ENCODE peak calls at places on chromosomes 12 and 14, in six cellular contexts. R, P, B, K, Y and A are unnamed samples.

GRCh38 chr12:109393437-109394345 is 46.0 kb downstream of the MYO1H start:
- DNase-seq in R (peak; percentile 36), P (peak; percentile 2), B (no peak), K (peak; percentile 71), Y (peak; percentile 68), A (peak; percentile 53)

GRCh38 chr14:51079085-51079484 is 15.8 kb downstream of the TRIM9 start:
- DNase-seq in R (no peak), P (no peak), B (no peak), K (no peak), Y (no peak), A (no peak)

GRCh38 chr14:22296722-22297121 is 292.3 kb downstream of the DAD1 start:
- DNase-seq in R (no peak), P (no peak), B (no peak), K (peak; percentile 55), Y (no peak), A (no peak)

GRCh38 chr12:93805736-93806141 is 128.6 kb downstream of the CRADD start:
- DNase-seq in R (no peak), P (no peak), B (no peak), K (peak; percentile 42), Y (no peak), A (no peak)

GRCh38 chr12:85448548-85449139 is 168.6 kb downstream of the ALX1 start:
- DNase-seq in R (peak; percentile 12), P (no peak), B (no peak), K (peak; percentile 31), Y (peak; percentile 39), A (no peak)

GRCh38 chr12:21934173-21934572 is 7.1 kb downstream of the ABCC9 start:
- DNase-seq in R (no peak), P (no peak), B (no peak), K (peak; percentile 79), Y (peak; percentile 67), A (no peak)

GRCh38 chr12:6832125-6832524 is 3.9 kb downstream of the P3H3 start:
- DNase-seq in R (no peak), P (no peak), B (no peak), K (no peak), Y (no peak), A (no peak)

GRCh38 chr12:52277486-52278245 is 3.2 kb downstream of the KRT86 start:
- DNase-seq in R (no peak), P (no peak), B (no peak), K (no peak), Y (no peak), A (no peak)

GRCh38 chr12:59010948-59011347 is 90.6 kb upstream of the LRIG3 start:
- DNase-seq in R (no peak), P (no peak), B (no peak), K (no peak), Y (no peak), A (no peak)